ENCODE peak calls at places on chromosomes 13 and 19, in five cellular contexts. N is SK-N-SH, A is IMR-90, L is GM12878, E is HepG2. O is an unnamed sample.

GRCh38 chr13:73465629-73465974 is 406.8 kb downstream of the KLF5 start:
- DNase-seq in N (no peak), A (peak; percentile 42), L (no peak), E (no peak), O (peak; percentile 28)

GRCh38 chr13:113078895-113079720 is 26.5 kb upstream of the F7 start:
- DNase-seq in E (no peak), L (no peak), A (no peak), N (no peak), O (no peak)

GRCh38 chr19:38617764-38618589 is at the start of gene MAP4K1:
- DNase-seq in L (peak; percentile 88), E (no peak), A (no peak), N (no peak), O (peak; percentile 34)

GRCh38 chr19:33558846-33559245 is 37.3 kb upstream of the PEPD start:
- DNase-seq in A (no peak), E (no peak), N (no peak), L (no peak), O (no peak)

GRCh38 chr13:70568571-70568970 is 460.3 kb upstream of the KLHL1 start:
- DNase-seq in A (peak; percentile 26), L (peak; percentile 5), N (peak; percentile 21), E (peak; percentile 25), O (peak; percentile 5)

GRCh38 chr19:49468746-49469447 is 5.1 kb upstream of the FLT3LG start:
- DNase-seq in N (no peak), E (no peak), A (no peak), L (peak; percentile 97), O (peak; percentile 79)

GRCh38 chr19:15298847-15299567 is 33.3 kb downstream of the BRD4 start:
- DNase-seq in L (no peak), N (no peak), E (no peak), A (no peak), O (no peak)

GRCh38 chr19:10796653-10797052 is 39.4 kb downstream of the TMED1 start:
- DNase-seq in N (no peak), L (no peak), A (no peak), E (no peak), O (no peak)

GRCh38 chr13:63636231-63636993 is 2220.8 kb upstream of the PCDH20 start:
- DNase-seq in L (peak; percentile 8), E (no peak), N (no peak), A (no peak), O (no peak)

DNA sequence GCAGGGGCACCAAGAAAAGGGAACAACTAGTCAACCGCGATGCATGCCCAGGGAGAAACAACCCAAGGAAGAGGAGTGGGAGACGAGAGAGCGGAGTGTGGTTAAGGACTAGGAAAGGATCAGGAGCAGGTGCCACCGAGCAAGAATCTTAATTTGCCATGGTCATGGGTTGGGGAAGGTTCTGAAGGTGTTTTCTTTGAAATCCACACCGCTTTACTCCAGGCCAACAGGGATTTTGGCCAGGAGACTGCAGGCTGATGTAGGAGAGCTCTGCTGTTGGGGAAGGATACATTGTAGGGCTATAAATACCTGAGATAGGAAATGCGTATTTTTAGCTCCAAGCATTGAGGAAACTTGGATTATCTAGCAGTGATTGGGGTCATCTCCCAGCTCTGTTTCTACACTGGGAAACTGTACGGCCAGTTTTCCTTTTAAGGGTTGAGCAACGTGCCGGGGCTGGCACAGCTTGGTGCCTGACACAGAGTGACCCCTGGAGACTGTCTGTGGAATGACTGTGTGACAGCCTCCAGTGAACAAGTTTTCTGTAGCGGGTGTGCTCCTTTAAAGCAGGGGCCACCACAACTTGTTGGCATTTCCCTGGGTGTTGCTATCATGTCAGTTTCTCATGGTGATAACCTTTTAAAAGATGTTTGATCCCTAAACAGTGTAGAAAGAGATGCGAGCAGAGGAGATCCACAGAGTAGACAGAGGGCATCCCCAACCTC is 34.2 kb downstream of the ZNF536 start:
- DNase-seq in E (peak; percentile 10), A (no peak), L (no peak), N (peak; percentile 56), O (no peak)
- TF ChIP-seq MXI1 in E (no peak), A (no peak), L (no peak), N (no peak), O (no peak)

GRCh38 chr19:17424743-17425365 is 5.0 kb downstream of the MVB12A start:
- DNase-seq in A (peak; percentile 23), L (no peak), E (no peak), N (peak; percentile 91), O (peak; percentile 90)
- TF ChIP-seq MXI1 in A (no peak), L (no peak), E (no peak), N (no peak), O (no peak)

GRCh38 chr13:21610687-21611086 is 6.7 kb upstream of the MICU2 start:
- DNase-seq in A (no peak), E (no peak), N (no peak), L (no peak), O (no peak)

GRCh38 chr13:21608961-21609360 is 5.0 kb upstream of the MICU2 start:
- DNase-seq in E (no peak), A (no peak), L (no peak), N (no peak), O (no peak)

GRCh38 chr13:21615427-21615826 is 11.5 kb upstream of the MICU2 start:
- DNase-seq in L (no peak), E (no peak), N (no peak), A (no peak), O (peak; percentile 23)

GRCh38 chr13:21613791-21614190 is 9.8 kb upstream of the MICU2 start:
- DNase-seq in N (no peak), A (no peak), L (no peak), E (no peak), O (no peak)

GRCh38 chr13:21611385-21611784 is 7.4 kb upstream of the MICU2 start:
- DNase-seq in E (no peak), L (no peak), A (no peak), N (no peak), O (no peak)
- TF ChIP-seq MXI1 in E (no peak), L (no peak), A (no peak), N (no peak), O (no peak)

GRCh38 chr13:101417043-101417406 is 717 bp upstream of the NALCN start:
- DNase-seq in N (peak; percentile 51), A (peak; percentile 84), L (no peak), E (no peak), O (no peak)
- TF ChIP-seq MXI1 in N (no peak), A (no peak), L (no peak), E (no peak), O (no peak)